ENCODE peak calls at places on chromosomes 3 and 15, in five cellular contexts. One of them, this sample, is unnamed.
A peak's percentile ranks its signal among the peaks of the same experiment; 100 is the strongest.

GRCh38 chr15:73867426-73867825 is 5.9 kb upstream of the TBC1D21 start:
- DNase-seq in neural crest cell: no peak
- DNase-seq in CD4-positive, alpha-beta T cell: no peak
- DNase-seq in AG10803: no peak
- DNase-seq in body of pancreas: no peak
- DNase-seq in this sample: no peak

GRCh38 chr15:57922780-57923179 is 142.7 kb downstream of the ALDH1A2 start:
- DNase-seq in neural crest cell: no peak
- DNase-seq in AG10803: no peak
- DNase-seq in body of pancreas: peak; percentile 92
- DNase-seq in CD4-positive, alpha-beta T cell: no peak
- DNase-seq in this sample: no peak

GRCh38 chr15:39448409-39448808 is 132.5 kb upstream of the THBS1 start:
- DNase-seq in AG10803: no peak
- DNase-seq in neural crest cell: no peak
- DNase-seq in CD4-positive, alpha-beta T cell: no peak
- DNase-seq in body of pancreas: no peak
- DNase-seq in this sample: no peak

GRCh38 chr15:52652286-52652685 is 26.9 kb downstream of the ATOSA start:
- DNase-seq in neural crest cell: no peak
- DNase-seq in body of pancreas: no peak
- DNase-seq in AG10803: no peak
- DNase-seq in CD4-positive, alpha-beta T cell: no peak
- DNase-seq in this sample: no peak

GRCh38 chr3:135238201-135238600 is 443.1 kb downstream of the EPHB1 start:
- DNase-seq in CD4-positive, alpha-beta T cell: no peak
- DNase-seq in AG10803: no peak
- DNase-seq in neural crest cell: no peak
- DNase-seq in body of pancreas: no peak
- DNase-seq in this sample: no peak

GRCh38 chr3:184234224-184234623 is 4.8 kb downstream of the VWA5B2 start:
- DNase-seq in AG10803: peak; percentile 68
- DNase-seq in body of pancreas: peak; percentile 89
- DNase-seq in neural crest cell: no peak
- DNase-seq in CD4-positive, alpha-beta T cell: no peak
- DNase-seq in this sample: no peak

GRCh38 chr3:52671676-52672075 is 14.0 kb downstream of the PBRM1 start:
- DNase-seq in CD4-positive, alpha-beta T cell: no peak
- DNase-seq in AG10803: peak; percentile 43
- DNase-seq in body of pancreas: no peak
- DNase-seq in neural crest cell: no peak
- DNase-seq in this sample: no peak

GRCh38 chr3:133895208-133896001 is at the start of gene RAB6B:
- DNase-seq in AG10803: peak; percentile 32
- DNase-seq in CD4-positive, alpha-beta T cell: no peak
- DNase-seq in body of pancreas: peak; percentile 59
- DNase-seq in neural crest cell: peak; percentile 45
- DNase-seq in this sample: no peak

GRCh38 chr3:104245241-104245640 is 1121.5 kb upstream of the ALCAM start:
- DNase-seq in CD4-positive, alpha-beta T cell: no peak
- DNase-seq in AG10803: no peak
- DNase-seq in body of pancreas: no peak
- DNase-seq in neural crest cell: no peak
- DNase-seq in this sample: no peak

GRCh38 chr3:50324351-50325144 is 2.0 kb upstream of the HYAL2 start:
- DNase-seq in CD4-positive, alpha-beta T cell: peak; percentile 56
- DNase-seq in neural crest cell: peak; percentile 79
- DNase-seq in AG10803: peak; percentile 55
- DNase-seq in body of pancreas: peak; percentile 64
- DNase-seq in this sample: peak; percentile 59

GRCh38 chr15:64901914-64902313 is 9.8 kb upstream of the ANKDD1A start:
- DNase-seq in AG10803: no peak
- DNase-seq in body of pancreas: no peak
- DNase-seq in neural crest cell: no peak
- DNase-seq in CD4-positive, alpha-beta T cell: no peak
- DNase-seq in this sample: no peak

GRCh38 chr3:57956833-57957174 is 51.4 kb upstream of the FLNB start:
- DNase-seq in neural crest cell: no peak
- DNase-seq in body of pancreas: no peak
- DNase-seq in AG10803: no peak
- DNase-seq in CD4-positive, alpha-beta T cell: no peak
- DNase-seq in this sample: no peak

GRCh38 chr3:20564966-20565365 is 379.0 kb upstream of the SGO1 start:
- DNase-seq in neural crest cell: no peak
- DNase-seq in AG10803: peak; percentile 68
- DNase-seq in body of pancreas: no peak
- DNase-seq in CD4-positive, alpha-beta T cell: no peak
- DNase-seq in this sample: no peak

GRCh38 chr3:185631508-185632206 is 45.6 kb downstream of the SENP2 start:
- DNase-seq in neural crest cell: no peak
- DNase-seq in AG10803: no peak
- DNase-seq in CD4-positive, alpha-beta T cell: no peak
- DNase-seq in body of pancreas: peak; percentile 25
- DNase-seq in this sample: no peak

GRCh38 chr15:65979316-65979715 is 110.0 kb downstream of the RAB11A start:
- DNase-seq in AG10803: no peak
- DNase-seq in neural crest cell: no peak
- DNase-seq in body of pancreas: no peak
- DNase-seq in CD4-positive, alpha-beta T cell: no peak
- DNase-seq in this sample: no peak

GRCh38 chr3:174716956-174717355 is 142.2 kb upstream of the NAALADL2 start:
- DNase-seq in AG10803: no peak
- DNase-seq in body of pancreas: no peak
- DNase-seq in CD4-positive, alpha-beta T cell: no peak
- DNase-seq in neural crest cell: no peak
- DNase-seq in this sample: no peak

GRCh38 chr3:15899438-15899837 is 101.7 kb upstream of the ANKRD28 start:
- DNase-seq in neural crest cell: no peak
- DNase-seq in AG10803: peak; percentile 74
- DNase-seq in CD4-positive, alpha-beta T cell: no peak
- DNase-seq in body of pancreas: no peak
- DNase-seq in this sample: no peak

GRCh38 chr3:101530213-101531047 is 17.4 kb upstream of the SENP7 start:
- DNase-seq in body of pancreas: no peak
- DNase-seq in neural crest cell: no peak
- DNase-seq in CD4-positive, alpha-beta T cell: no peak
- DNase-seq in AG10803: no peak
- DNase-seq in this sample: no peak

GRCh38 chr3:184259878-184260570 is 1.3 kb downstream of the CAMK2N2 start:
- DNase-seq in body of pancreas: peak; percentile 56
- DNase-seq in CD4-positive, alpha-beta T cell: peak; percentile 43
- DNase-seq in neural crest cell: peak; percentile 45
- DNase-seq in AG10803: no peak
- DNase-seq in this sample: peak; percentile 53

GRCh38 chr3:192237992-192238608 is 489.2 kb downstream of the FGF12 start:
- DNase-seq in AG10803: no peak
- DNase-seq in CD4-positive, alpha-beta T cell: no peak
- DNase-seq in body of pancreas: no peak
- DNase-seq in neural crest cell: no peak
- DNase-seq in this sample: no peak

GRCh38 chr3:43709022-43709421 is 18.3 kb downstream of the ABHD5 start:
- DNase-seq in neural crest cell: no peak
- DNase-seq in body of pancreas: no peak
- DNase-seq in CD4-positive, alpha-beta T cell: no peak
- DNase-seq in AG10803: peak; percentile 81
- DNase-seq in this sample: no peak

GRCh38 chr15:79962178-79962577 is 8.8 kb downstream of the BCL2A1 start:
- DNase-seq in neural crest cell: no peak
- DNase-seq in body of pancreas: no peak
- DNase-seq in AG10803: no peak
- DNase-seq in CD4-positive, alpha-beta T cell: no peak
- DNase-seq in this sample: no peak

GRCh38 chr15:30928076-30928475 is 24.4 kb downstream of the FAN1 start:
- DNase-seq in body of pancreas: no peak
- DNase-seq in AG10803: no peak
- DNase-seq in neural crest cell: no peak
- DNase-seq in CD4-positive, alpha-beta T cell: no peak
- DNase-seq in this sample: no peak

GRCh38 chr15:38991126-38991525 is 426.5 kb upstream of the RASGRP1 start:
- DNase-seq in neural crest cell: no peak
- DNase-seq in CD4-positive, alpha-beta T cell: no peak
- DNase-seq in AG10803: peak; percentile 82
- DNase-seq in body of pancreas: no peak
- DNase-seq in this sample: no peak

GRCh38 chr15:92818658-92819311 is 81.3 kb upstream of the CHD2 start:
- DNase-seq in body of pancreas: no peak
- DNase-seq in neural crest cell: no peak
- DNase-seq in AG10803: no peak
- DNase-seq in CD4-positive, alpha-beta T cell: no peak
- DNase-seq in this sample: no peak

GRCh38 chr15:99406120-99406519 is 154.8 kb downstream of the LRRC28 start:
- DNase-seq in AG10803: no peak
- DNase-seq in body of pancreas: no peak
- DNase-seq in CD4-positive, alpha-beta T cell: no peak
- DNase-seq in neural crest cell: no peak
- DNase-seq in this sample: no peak

GRCh38 chr3:105013657-105014056 is 353.1 kb upstream of the ALCAM start:
- DNase-seq in body of pancreas: no peak
- DNase-seq in AG10803: no peak
- DNase-seq in CD4-positive, alpha-beta T cell: no peak
- DNase-seq in neural crest cell: no peak
- DNase-seq in this sample: no peak

GRCh38 chr3:179945569-179945968 is 91.2 kb downstream of the PEX5L start:
- DNase-seq in body of pancreas: no peak
- DNase-seq in AG10803: no peak
- DNase-seq in CD4-positive, alpha-beta T cell: no peak
- DNase-seq in neural crest cell: no peak
- DNase-seq in this sample: no peak

GRCh38 chr15:66882251-66883020 is 180.4 kb downstream of the SMAD6 start:
- DNase-seq in body of pancreas: no peak
- DNase-seq in neural crest cell: no peak
- DNase-seq in CD4-positive, alpha-beta T cell: no peak
- DNase-seq in AG10803: peak; percentile 90
- DNase-seq in this sample: no peak

GRCh38 chr3:116610124-116610523 is 99.5 kb upstream of the TUSC7 start:
- DNase-seq in AG10803: no peak
- DNase-seq in body of pancreas: no peak
- DNase-seq in CD4-positive, alpha-beta T cell: no peak
- DNase-seq in neural crest cell: no peak
- DNase-seq in this sample: no peak

GRCh38 chr3:116618138-116618537 is 91.4 kb upstream of the TUSC7 start:
- DNase-seq in neural crest cell: no peak
- DNase-seq in body of pancreas: no peak
- DNase-seq in CD4-positive, alpha-beta T cell: no peak
- DNase-seq in AG10803: no peak
- DNase-seq in this sample: no peak

GRCh38 chr3:116614795-116615362 is 94.7 kb upstream of the TUSC7 start:
- DNase-seq in CD4-positive, alpha-beta T cell: no peak
- DNase-seq in AG10803: peak; percentile 12
- DNase-seq in body of pancreas: no peak
- DNase-seq in neural crest cell: no peak
- DNase-seq in this sample: no peak
- TF ChIP-seq CTCF in CD4-positive, alpha-beta T cell: no peak
- TF ChIP-seq CTCF in AG10803: peak; percentile 42
- TF ChIP-seq CTCF in body of pancreas: no peak
- TF ChIP-seq CTCF in neural crest cell: peak; percentile 67
- TF ChIP-seq CTCF in this sample: no peak

GRCh38 chr3:170111147-170111771 is 70.3 kb downstream of the PHC3 start:
- DNase-seq in neural crest cell: no peak
- DNase-seq in body of pancreas: no peak
- DNase-seq in CD4-positive, alpha-beta T cell: no peak
- DNase-seq in AG10803: no peak
- DNase-seq in this sample: no peak

GRCh38 chr3:170117134-170117533 is 64.4 kb downstream of the PHC3 start:
- DNase-seq in CD4-positive, alpha-beta T cell: no peak
- DNase-seq in AG10803: no peak
- DNase-seq in body of pancreas: no peak
- DNase-seq in neural crest cell: no peak
- DNase-seq in this sample: no peak
- TF ChIP-seq CTCF in CD4-positive, alpha-beta T cell: no peak
- TF ChIP-seq CTCF in AG10803: peak; percentile 37
- TF ChIP-seq CTCF in body of pancreas: no peak
- TF ChIP-seq CTCF in neural crest cell: peak; percentile 51
- TF ChIP-seq CTCF in this sample: no peak

GRCh38 chr3:128969993-128970740 is 23.7 kb downstream of the CFAP92 start:
- DNase-seq in body of pancreas: peak; percentile 37
- DNase-seq in CD4-positive, alpha-beta T cell: peak; percentile 56
- DNase-seq in AG10803: peak; percentile 36
- DNase-seq in neural crest cell: peak; percentile 72
- DNase-seq in this sample: peak; percentile 47
- TF ChIP-seq CTCF in body of pancreas: peak; percentile 69
- TF ChIP-seq CTCF in CD4-positive, alpha-beta T cell: peak; percentile 97
- TF ChIP-seq CTCF in AG10803: peak; percentile 97
- TF ChIP-seq CTCF in neural crest cell: peak; percentile 97
- TF ChIP-seq CTCF in this sample: peak; percentile 96

DNA sequence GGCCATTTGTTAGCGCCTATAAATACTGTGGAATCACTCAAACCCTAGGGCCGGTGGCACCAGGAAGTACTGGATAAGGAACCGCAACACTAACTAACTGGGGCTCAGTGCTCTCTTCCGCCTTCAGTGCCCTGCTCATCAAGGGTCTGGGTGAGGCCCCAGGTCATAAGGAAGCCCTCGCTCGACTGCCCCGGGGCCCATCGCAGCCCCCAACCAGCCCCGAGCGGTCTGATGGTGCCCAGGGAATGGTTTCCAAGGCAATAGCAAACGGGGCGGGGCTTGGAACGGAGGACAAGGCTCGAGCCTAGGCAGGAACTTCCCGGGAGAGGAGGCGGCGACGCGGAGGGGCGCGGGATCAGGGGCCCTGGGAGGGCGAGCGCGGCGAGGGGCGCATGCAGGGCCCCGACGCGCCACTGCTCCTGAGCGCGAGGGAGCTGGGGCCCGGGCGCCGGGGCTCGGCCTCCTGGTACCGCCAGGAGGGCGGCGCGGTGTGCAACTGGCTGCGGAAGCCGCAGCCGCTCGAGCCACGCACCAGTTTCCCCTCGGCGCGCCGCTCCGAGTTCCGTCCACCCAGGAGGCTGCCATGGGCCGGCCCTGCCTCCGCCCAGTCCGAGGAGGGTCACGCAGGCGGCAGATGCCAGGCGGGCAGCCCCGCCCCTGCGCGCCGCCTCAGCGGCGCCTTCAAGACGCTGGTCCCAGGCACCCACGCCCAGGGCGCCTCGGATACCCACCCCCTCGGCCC is at the start of gene TTLL3:
- DNase-seq in CD4-positive, alpha-beta T cell: peak; percentile 41
- DNase-seq in neural crest cell: peak; percentile 67
- DNase-seq in body of pancreas: peak; percentile 84
- DNase-seq in AG10803: peak; percentile 58
- DNase-seq in this sample: peak; percentile 44
- TF ChIP-seq CTCF in CD4-positive, alpha-beta T cell: no peak
- TF ChIP-seq CTCF in neural crest cell: peak; percentile 23
- TF ChIP-seq CTCF in body of pancreas: no peak
- TF ChIP-seq CTCF in AG10803: no peak
- TF ChIP-seq CTCF in this sample: no peak

GRCh38 chr3:69309810-69310209 is 76.1 kb downstream of the FRMD4B start:
- DNase-seq in CD4-positive, alpha-beta T cell: no peak
- DNase-seq in body of pancreas: no peak
- DNase-seq in neural crest cell: no peak
- DNase-seq in AG10803: peak; percentile 32
- DNase-seq in this sample: no peak
- TF ChIP-seq CTCF in CD4-positive, alpha-beta T cell: no peak
- TF ChIP-seq CTCF in body of pancreas: no peak
- TF ChIP-seq CTCF in neural crest cell: peak; percentile 61
- TF ChIP-seq CTCF in AG10803: peak; percentile 48
- TF ChIP-seq CTCF in this sample: no peak